ENCODE peak calls at places on chromosomes 5 and 9, in nine cellular contexts. One of them, this sample, is unnamed.

GRCh38 chr9:91751922-91752321 is 198.1 kb downstream of the ROR2 start:
- DNase-seq in uterus: no peak
- DNase-seq in left ventricle myocardium inferior: no peak
- DNase-seq in activated CD4-positive, alpha-beta T cell treated with anti-CD3 and anti-CD28 coated beads for 48 hours: no peak
- DNase-seq in GM13976: no peak
- DNase-seq in activated T-cell treated with anti-CD3 and anti-CD28 coated beads for 24 hours: no peak
- DNase-seq in activated naive CD4-positive, alpha-beta T cell treated with anti-CD3 and anti-CD28 coated beads for 36 hours: no peak
- DNase-seq in AG08396: no peak
- DNase-seq in iPS-NIHi11: no peak
- DNase-seq in this sample: no peak

GRCh38 chr9:124291801-124292396 is 34.1 kb downstream of the NEK6 start:
- DNase-seq in uterus: no peak
- DNase-seq in left ventricle myocardium inferior: peak; percentile 41
- DNase-seq in activated CD4-positive, alpha-beta T cell treated with anti-CD3 and anti-CD28 coated beads for 48 hours: peak; percentile 58
- DNase-seq in GM13976: peak; percentile 85
- DNase-seq in activated T-cell treated with anti-CD3 and anti-CD28 coated beads for 24 hours: peak; percentile 38
- DNase-seq in activated naive CD4-positive, alpha-beta T cell treated with anti-CD3 and anti-CD28 coated beads for 36 hours: peak; percentile 70
- DNase-seq in AG08396: no peak
- DNase-seq in iPS-NIHi11: no peak
- DNase-seq in this sample: no peak

GRCh38 chr5:140827704-140828401 is at the start of gene PCDHA6:
- DNase-seq in uterus: no peak
- DNase-seq in left ventricle myocardium inferior: no peak
- DNase-seq in activated CD4-positive, alpha-beta T cell treated with anti-CD3 and anti-CD28 coated beads for 48 hours: no peak
- DNase-seq in GM13976: no peak
- DNase-seq in activated T-cell treated with anti-CD3 and anti-CD28 coated beads for 24 hours: no peak
- DNase-seq in activated naive CD4-positive, alpha-beta T cell treated with anti-CD3 and anti-CD28 coated beads for 36 hours: no peak
- DNase-seq in AG08396: no peak
- DNase-seq in iPS-NIHi11: no peak
- DNase-seq in this sample: no peak

GRCh38 chr9:78314953-78315870 is 18.3 kb downstream of the PSAT1 start:
- DNase-seq in uterus: no peak
- DNase-seq in left ventricle myocardium inferior: no peak
- DNase-seq in activated CD4-positive, alpha-beta T cell treated with anti-CD3 and anti-CD28 coated beads for 48 hours: no peak
- DNase-seq in GM13976: no peak
- DNase-seq in activated T-cell treated with anti-CD3 and anti-CD28 coated beads for 24 hours: no peak
- DNase-seq in activated naive CD4-positive, alpha-beta T cell treated with anti-CD3 and anti-CD28 coated beads for 36 hours: no peak
- DNase-seq in AG08396: peak; percentile 65
- DNase-seq in iPS-NIHi11: no peak
- DNase-seq in this sample: no peak

GRCh38 chr9:130539473-130540223 is 39.7 kb upstream of the FUBP3 start:
- DNase-seq in uterus: no peak
- DNase-seq in left ventricle myocardium inferior: no peak
- DNase-seq in activated CD4-positive, alpha-beta T cell treated with anti-CD3 and anti-CD28 coated beads for 48 hours: no peak
- DNase-seq in GM13976: no peak
- DNase-seq in activated T-cell treated with anti-CD3 and anti-CD28 coated beads for 24 hours: no peak
- DNase-seq in activated naive CD4-positive, alpha-beta T cell treated with anti-CD3 and anti-CD28 coated beads for 36 hours: no peak
- DNase-seq in AG08396: peak; percentile 49
- DNase-seq in iPS-NIHi11: no peak
- DNase-seq in this sample: peak; percentile 78

GRCh38 chr5:152349683-152350526 is 55.2 kb downstream of the NMUR2 start:
- DNase-seq in uterus: no peak
- DNase-seq in left ventricle myocardium inferior: peak; percentile 28
- DNase-seq in activated CD4-positive, alpha-beta T cell treated with anti-CD3 and anti-CD28 coated beads for 48 hours: peak; percentile 48
- DNase-seq in GM13976: peak; percentile 55
- DNase-seq in activated T-cell treated with anti-CD3 and anti-CD28 coated beads for 24 hours: peak; percentile 2
- DNase-seq in activated naive CD4-positive, alpha-beta T cell treated with anti-CD3 and anti-CD28 coated beads for 36 hours: peak; percentile 56
- DNase-seq in AG08396: peak; percentile 16
- DNase-seq in iPS-NIHi11: peak; percentile 59
- DNase-seq in this sample: no peak

GRCh38 chr9:92481029-92481633 is 1.2 kb downstream of the ASPN start:
- DNase-seq in uterus: no peak
- DNase-seq in left ventricle myocardium inferior: no peak
- DNase-seq in activated CD4-positive, alpha-beta T cell treated with anti-CD3 and anti-CD28 coated beads for 48 hours: no peak
- DNase-seq in GM13976: peak; percentile 38
- DNase-seq in activated T-cell treated with anti-CD3 and anti-CD28 coated beads for 24 hours: no peak
- DNase-seq in activated naive CD4-positive, alpha-beta T cell treated with anti-CD3 and anti-CD28 coated beads for 36 hours: no peak
- DNase-seq in AG08396: no peak
- DNase-seq in iPS-NIHi11: no peak
- DNase-seq in this sample: no peak

GRCh38 chr5:121870489-121870888 is 18.8 kb downstream of the FTMT start:
- DNase-seq in uterus: no peak
- DNase-seq in left ventricle myocardium inferior: no peak
- DNase-seq in activated CD4-positive, alpha-beta T cell treated with anti-CD3 and anti-CD28 coated beads for 48 hours: no peak
- DNase-seq in GM13976: no peak
- DNase-seq in activated T-cell treated with anti-CD3 and anti-CD28 coated beads for 24 hours: no peak
- DNase-seq in activated naive CD4-positive, alpha-beta T cell treated with anti-CD3 and anti-CD28 coated beads for 36 hours: no peak
- DNase-seq in AG08396: no peak
- DNase-seq in iPS-NIHi11: no peak
- DNase-seq in this sample: no peak

GRCh38 chr5:65172486-65173129 is 309.1 kb downstream of the ADAMTS6 start:
- DNase-seq in uterus: no peak
- DNase-seq in left ventricle myocardium inferior: no peak
- DNase-seq in activated CD4-positive, alpha-beta T cell treated with anti-CD3 and anti-CD28 coated beads for 48 hours: peak; percentile 83
- DNase-seq in GM13976: peak; percentile 84
- DNase-seq in activated T-cell treated with anti-CD3 and anti-CD28 coated beads for 24 hours: peak; percentile 52
- DNase-seq in activated naive CD4-positive, alpha-beta T cell treated with anti-CD3 and anti-CD28 coated beads for 36 hours: peak; percentile 76
- DNase-seq in AG08396: no peak
- DNase-seq in iPS-NIHi11: no peak
- DNase-seq in this sample: peak; percentile 83

GRCh38 chr9:119221281-119221680 is 148.0 kb downstream of the BRINP1 start:
- DNase-seq in uterus: no peak
- DNase-seq in left ventricle myocardium inferior: no peak
- DNase-seq in activated CD4-positive, alpha-beta T cell treated with anti-CD3 and anti-CD28 coated beads for 48 hours: no peak
- DNase-seq in GM13976: no peak
- DNase-seq in activated T-cell treated with anti-CD3 and anti-CD28 coated beads for 24 hours: no peak
- DNase-seq in activated naive CD4-positive, alpha-beta T cell treated with anti-CD3 and anti-CD28 coated beads for 36 hours: no peak
- DNase-seq in AG08396: no peak
- DNase-seq in iPS-NIHi11: no peak
- DNase-seq in this sample: no peak

GRCh38 chr9:78958887-78959286 is 612.9 kb upstream of the TLE4 start:
- DNase-seq in uterus: no peak
- DNase-seq in left ventricle myocardium inferior: no peak
- DNase-seq in activated CD4-positive, alpha-beta T cell treated with anti-CD3 and anti-CD28 coated beads for 48 hours: no peak
- DNase-seq in GM13976: no peak
- DNase-seq in activated T-cell treated with anti-CD3 and anti-CD28 coated beads for 24 hours: no peak
- DNase-seq in activated naive CD4-positive, alpha-beta T cell treated with anti-CD3 and anti-CD28 coated beads for 36 hours: no peak
- DNase-seq in AG08396: no peak
- DNase-seq in iPS-NIHi11: peak; percentile 19
- DNase-seq in this sample: no peak

GRCh38 chr5:108430931-108431608 is 49.2 kb upstream of the FBXL17 start:
- DNase-seq in uterus: no peak
- DNase-seq in left ventricle myocardium inferior: no peak
- DNase-seq in activated CD4-positive, alpha-beta T cell treated with anti-CD3 and anti-CD28 coated beads for 48 hours: no peak
- DNase-seq in GM13976: no peak
- DNase-seq in activated T-cell treated with anti-CD3 and anti-CD28 coated beads for 24 hours: no peak
- DNase-seq in activated naive CD4-positive, alpha-beta T cell treated with anti-CD3 and anti-CD28 coated beads for 36 hours: no peak
- DNase-seq in AG08396: no peak
- DNase-seq in iPS-NIHi11: no peak
- DNase-seq in this sample: no peak

GRCh38 chr5:93399675-93400074 is 181.3 kb downstream of the NR2F1-AS1 start:
- DNase-seq in uterus: no peak
- DNase-seq in left ventricle myocardium inferior: no peak
- DNase-seq in activated CD4-positive, alpha-beta T cell treated with anti-CD3 and anti-CD28 coated beads for 48 hours: no peak
- DNase-seq in GM13976: no peak
- DNase-seq in activated T-cell treated with anti-CD3 and anti-CD28 coated beads for 24 hours: no peak
- DNase-seq in activated naive CD4-positive, alpha-beta T cell treated with anti-CD3 and anti-CD28 coated beads for 36 hours: no peak
- DNase-seq in AG08396: no peak
- DNase-seq in iPS-NIHi11: no peak
- DNase-seq in this sample: no peak

GRCh38 chr5:112165897-112166737 is 253.0 kb downstream of the EPB41L4A start:
- DNase-seq in uterus: no peak
- DNase-seq in left ventricle myocardium inferior: no peak
- DNase-seq in activated CD4-positive, alpha-beta T cell treated with anti-CD3 and anti-CD28 coated beads for 48 hours: no peak
- DNase-seq in GM13976: no peak
- DNase-seq in activated T-cell treated with anti-CD3 and anti-CD28 coated beads for 24 hours: no peak
- DNase-seq in activated naive CD4-positive, alpha-beta T cell treated with anti-CD3 and anti-CD28 coated beads for 36 hours: no peak
- DNase-seq in AG08396: no peak
- DNase-seq in iPS-NIHi11: peak; percentile 67
- DNase-seq in this sample: no peak

GRCh38 chr9:89422151-89422918 is 75.6 kb downstream of the SEMA4D start:
- DNase-seq in uterus: no peak
- DNase-seq in left ventricle myocardium inferior: no peak
- DNase-seq in activated CD4-positive, alpha-beta T cell treated with anti-CD3 and anti-CD28 coated beads for 48 hours: peak; percentile 77
- DNase-seq in GM13976: no peak
- DNase-seq in activated T-cell treated with anti-CD3 and anti-CD28 coated beads for 24 hours: peak; percentile 64
- DNase-seq in activated naive CD4-positive, alpha-beta T cell treated with anti-CD3 and anti-CD28 coated beads for 36 hours: peak; percentile 63
- DNase-seq in AG08396: peak; percentile 47
- DNase-seq in iPS-NIHi11: no peak
- DNase-seq in this sample: no peak

GRCh38 chr5:6632324-6632930 is 417 bp downstream of the NSUN2 start:
- DNase-seq in uterus: no peak
- DNase-seq in left ventricle myocardium inferior: no peak
- DNase-seq in activated CD4-positive, alpha-beta T cell treated with anti-CD3 and anti-CD28 coated beads for 48 hours: no peak
- DNase-seq in GM13976: no peak
- DNase-seq in activated T-cell treated with anti-CD3 and anti-CD28 coated beads for 24 hours: no peak
- DNase-seq in activated naive CD4-positive, alpha-beta T cell treated with anti-CD3 and anti-CD28 coated beads for 36 hours: no peak
- DNase-seq in AG08396: peak; percentile 52
- DNase-seq in iPS-NIHi11: no peak
- DNase-seq in this sample: no peak

GRCh38 chr9:71929791-71930440 is 18.5 kb downstream of the C9orf85 start:
- DNase-seq in uterus: no peak
- DNase-seq in left ventricle myocardium inferior: no peak
- DNase-seq in activated CD4-positive, alpha-beta T cell treated with anti-CD3 and anti-CD28 coated beads for 48 hours: no peak
- DNase-seq in GM13976: no peak
- DNase-seq in activated T-cell treated with anti-CD3 and anti-CD28 coated beads for 24 hours: no peak
- DNase-seq in activated naive CD4-positive, alpha-beta T cell treated with anti-CD3 and anti-CD28 coated beads for 36 hours: no peak
- DNase-seq in AG08396: no peak
- DNase-seq in iPS-NIHi11: no peak
- DNase-seq in this sample: no peak

GRCh38 chr5:40499514-40500273 is 180.0 kb upstream of the PTGER4 start:
- DNase-seq in uterus: no peak
- DNase-seq in left ventricle myocardium inferior: no peak
- DNase-seq in activated CD4-positive, alpha-beta T cell treated with anti-CD3 and anti-CD28 coated beads for 48 hours: no peak
- DNase-seq in GM13976: no peak
- DNase-seq in activated T-cell treated with anti-CD3 and anti-CD28 coated beads for 24 hours: no peak
- DNase-seq in activated naive CD4-positive, alpha-beta T cell treated with anti-CD3 and anti-CD28 coated beads for 36 hours: no peak
- DNase-seq in AG08396: no peak
- DNase-seq in iPS-NIHi11: no peak
- DNase-seq in this sample: no peak

GRCh38 chr9:18865542-18865941 is 167.5 kb downstream of the SAXO1 start:
- DNase-seq in uterus: no peak
- DNase-seq in left ventricle myocardium inferior: no peak
- DNase-seq in activated CD4-positive, alpha-beta T cell treated with anti-CD3 and anti-CD28 coated beads for 48 hours: no peak
- DNase-seq in GM13976: no peak
- DNase-seq in activated T-cell treated with anti-CD3 and anti-CD28 coated beads for 24 hours: no peak
- DNase-seq in activated naive CD4-positive, alpha-beta T cell treated with anti-CD3 and anti-CD28 coated beads for 36 hours: no peak
- DNase-seq in AG08396: no peak
- DNase-seq in iPS-NIHi11: no peak
- DNase-seq in this sample: no peak

GRCh38 chr5:8908055-8908683 is 637.7 kb downstream of the SEMA5A start:
- DNase-seq in uterus: no peak
- DNase-seq in left ventricle myocardium inferior: no peak
- DNase-seq in activated CD4-positive, alpha-beta T cell treated with anti-CD3 and anti-CD28 coated beads for 48 hours: peak; percentile 48
- DNase-seq in GM13976: peak; percentile 8
- DNase-seq in activated T-cell treated with anti-CD3 and anti-CD28 coated beads for 24 hours: no peak
- DNase-seq in activated naive CD4-positive, alpha-beta T cell treated with anti-CD3 and anti-CD28 coated beads for 36 hours: peak; percentile 29
- DNase-seq in AG08396: peak; percentile 16
- DNase-seq in iPS-NIHi11: peak; percentile 66
- DNase-seq in this sample: no peak

GRCh38 chr9:79193001-79193400 is 378.8 kb upstream of the TLE4 start:
- DNase-seq in uterus: no peak
- DNase-seq in left ventricle myocardium inferior: no peak
- DNase-seq in activated CD4-positive, alpha-beta T cell treated with anti-CD3 and anti-CD28 coated beads for 48 hours: no peak
- DNase-seq in GM13976: no peak
- DNase-seq in activated T-cell treated with anti-CD3 and anti-CD28 coated beads for 24 hours: no peak
- DNase-seq in activated naive CD4-positive, alpha-beta T cell treated with anti-CD3 and anti-CD28 coated beads for 36 hours: no peak
- DNase-seq in AG08396: peak; percentile 26
- DNase-seq in iPS-NIHi11: no peak
- DNase-seq in this sample: no peak

GRCh38 chr5:90446961-90447360 is 27.6 kb downstream of the MBLAC2 start:
- DNase-seq in uterus: no peak
- DNase-seq in left ventricle myocardium inferior: no peak
- DNase-seq in activated CD4-positive, alpha-beta T cell treated with anti-CD3 and anti-CD28 coated beads for 48 hours: no peak
- DNase-seq in GM13976: no peak
- DNase-seq in activated T-cell treated with anti-CD3 and anti-CD28 coated beads for 24 hours: no peak
- DNase-seq in activated naive CD4-positive, alpha-beta T cell treated with anti-CD3 and anti-CD28 coated beads for 36 hours: no peak
- DNase-seq in AG08396: no peak
- DNase-seq in iPS-NIHi11: no peak
- DNase-seq in this sample: no peak

GRCh38 chr5:78003914-78004313 is 227.8 kb upstream of the TBCA start:
- DNase-seq in uterus: no peak
- DNase-seq in left ventricle myocardium inferior: no peak
- DNase-seq in activated CD4-positive, alpha-beta T cell treated with anti-CD3 and anti-CD28 coated beads for 48 hours: no peak
- DNase-seq in GM13976: no peak
- DNase-seq in activated T-cell treated with anti-CD3 and anti-CD28 coated beads for 24 hours: no peak
- DNase-seq in activated naive CD4-positive, alpha-beta T cell treated with anti-CD3 and anti-CD28 coated beads for 36 hours: no peak
- DNase-seq in AG08396: no peak
- DNase-seq in iPS-NIHi11: no peak
- DNase-seq in this sample: no peak

GRCh38 chr9:33209394-33209793 is 30.6 kb upstream of the SPINK4 start:
- DNase-seq in uterus: no peak
- DNase-seq in left ventricle myocardium inferior: no peak
- DNase-seq in activated CD4-positive, alpha-beta T cell treated with anti-CD3 and anti-CD28 coated beads for 48 hours: no peak
- DNase-seq in GM13976: no peak
- DNase-seq in activated T-cell treated with anti-CD3 and anti-CD28 coated beads for 24 hours: no peak
- DNase-seq in activated naive CD4-positive, alpha-beta T cell treated with anti-CD3 and anti-CD28 coated beads for 36 hours: no peak
- DNase-seq in AG08396: no peak
- DNase-seq in iPS-NIHi11: no peak
- DNase-seq in this sample: no peak

GRCh38 chr9:90900130-90900529 is 98.5 kb downstream of the SYK start:
- DNase-seq in uterus: no peak
- DNase-seq in left ventricle myocardium inferior: peak; percentile 52
- DNase-seq in activated CD4-positive, alpha-beta T cell treated with anti-CD3 and anti-CD28 coated beads for 48 hours: no peak
- DNase-seq in GM13976: no peak
- DNase-seq in activated T-cell treated with anti-CD3 and anti-CD28 coated beads for 24 hours: no peak
- DNase-seq in activated naive CD4-positive, alpha-beta T cell treated with anti-CD3 and anti-CD28 coated beads for 36 hours: no peak
- DNase-seq in AG08396: peak; percentile 48
- DNase-seq in iPS-NIHi11: peak; percentile 52
- DNase-seq in this sample: no peak

GRCh38 chr5:161546463-161547301 is at the start of gene GABRB2:
- DNase-seq in uterus: no peak
- DNase-seq in left ventricle myocardium inferior: peak; percentile 36
- DNase-seq in activated CD4-positive, alpha-beta T cell treated with anti-CD3 and anti-CD28 coated beads for 48 hours: peak; percentile 56
- DNase-seq in GM13976: peak; percentile 66
- DNase-seq in activated T-cell treated with anti-CD3 and anti-CD28 coated beads for 24 hours: no peak
- DNase-seq in activated naive CD4-positive, alpha-beta T cell treated with anti-CD3 and anti-CD28 coated beads for 36 hours: peak; percentile 43
- DNase-seq in AG08396: peak; percentile 77
- DNase-seq in iPS-NIHi11: peak; percentile 56
- DNase-seq in this sample: no peak

GRCh38 chr5:148574167-148574566 is 80.2 kb downstream of the HTR4 start:
- DNase-seq in uterus: no peak
- DNase-seq in left ventricle myocardium inferior: no peak
- DNase-seq in activated CD4-positive, alpha-beta T cell treated with anti-CD3 and anti-CD28 coated beads for 48 hours: no peak
- DNase-seq in GM13976: no peak
- DNase-seq in activated T-cell treated with anti-CD3 and anti-CD28 coated beads for 24 hours: no peak
- DNase-seq in activated naive CD4-positive, alpha-beta T cell treated with anti-CD3 and anti-CD28 coated beads for 36 hours: no peak
- DNase-seq in AG08396: no peak
- DNase-seq in iPS-NIHi11: no peak
- DNase-seq in this sample: no peak

GRCh38 chr5:133396187-133396621 is 216.1 kb downstream of the FSTL4 start:
- DNase-seq in uterus: no peak
- DNase-seq in left ventricle myocardium inferior: no peak
- DNase-seq in activated CD4-positive, alpha-beta T cell treated with anti-CD3 and anti-CD28 coated beads for 48 hours: no peak
- DNase-seq in GM13976: no peak
- DNase-seq in activated T-cell treated with anti-CD3 and anti-CD28 coated beads for 24 hours: no peak
- DNase-seq in activated naive CD4-positive, alpha-beta T cell treated with anti-CD3 and anti-CD28 coated beads for 36 hours: no peak
- DNase-seq in AG08396: no peak
- DNase-seq in iPS-NIHi11: peak; percentile 56
- DNase-seq in this sample: no peak

GRCh38 chr5:110335361-110336046 is 391.0 kb downstream of the TMEM232 start:
- DNase-seq in uterus: no peak
- DNase-seq in left ventricle myocardium inferior: no peak
- DNase-seq in activated CD4-positive, alpha-beta T cell treated with anti-CD3 and anti-CD28 coated beads for 48 hours: no peak
- DNase-seq in GM13976: no peak
- DNase-seq in activated T-cell treated with anti-CD3 and anti-CD28 coated beads for 24 hours: no peak
- DNase-seq in activated naive CD4-positive, alpha-beta T cell treated with anti-CD3 and anti-CD28 coated beads for 36 hours: no peak
- DNase-seq in AG08396: peak; percentile 49
- DNase-seq in iPS-NIHi11: no peak
- DNase-seq in this sample: no peak

GRCh38 chr5:1729641-1730486 is 69.8 kb downstream of the MRPL36 start:
- DNase-seq in uterus: no peak
- DNase-seq in left ventricle myocardium inferior: no peak
- DNase-seq in activated CD4-positive, alpha-beta T cell treated with anti-CD3 and anti-CD28 coated beads for 48 hours: no peak
- DNase-seq in GM13976: no peak
- DNase-seq in activated T-cell treated with anti-CD3 and anti-CD28 coated beads for 24 hours: no peak
- DNase-seq in activated naive CD4-positive, alpha-beta T cell treated with anti-CD3 and anti-CD28 coated beads for 36 hours: no peak
- DNase-seq in AG08396: no peak
- DNase-seq in iPS-NIHi11: peak; percentile 13
- DNase-seq in this sample: no peak

GRCh38 chr5:158485604-158486081 is 614.1 kb downstream of the EBF1 start:
- DNase-seq in uterus: peak; percentile 58
- DNase-seq in left ventricle myocardium inferior: peak; percentile 15
- DNase-seq in activated CD4-positive, alpha-beta T cell treated with anti-CD3 and anti-CD28 coated beads for 48 hours: no peak
- DNase-seq in GM13976: no peak
- DNase-seq in activated T-cell treated with anti-CD3 and anti-CD28 coated beads for 24 hours: no peak
- DNase-seq in activated naive CD4-positive, alpha-beta T cell treated with anti-CD3 and anti-CD28 coated beads for 36 hours: no peak
- DNase-seq in AG08396: no peak
- DNase-seq in iPS-NIHi11: no peak
- DNase-seq in this sample: no peak